ENCODE peak calls at places on chromosome X, in seven cellular contexts. O is G401; R is stimulated activated naive CD8-positive, alpha-beta T cell treated with anti-CD3 and anti-CD28 coated beads, Interleukin-15, amount 100 ng/mL, for 72 hours; A is activated T-helper 9 cell treated with anti-CD3 and anti-CD28 coated beads, Interleukin-2, amount 50 U/mL, for 16 hours; D is stimulated activated CD8-positive, alpha-beta memory T cell treated with anti-CD3 and anti-CD28 coated beads, Interleukin-15, amount 100 ng/mL, for 4 hours; N is activated effector memory CD4-positive, alpha-beta T cell treated with Interleukin-2 at 50 U/mL for 16 hours; B is right lobe of liver. S is an unnamed sample.
A peak's percentile ranks its signal among the peaks of the same experiment; 100 is the strongest.

GRCh38 chrX:44104699-44105098 is 131.5 kb upstream of the NDP start:
- DNase-seq in O (peak; percentile 52), R (no peak), A (no peak), D (no peak), N (no peak), B (no peak), S (no peak)

GRCh38 chrX:29941292-29941691 is 274.1 kb upstream of the MAGEB2 start:
- DNase-seq in O (no peak), R (no peak), A (no peak), D (no peak), N (no peak), B (no peak), S (no peak)

GRCh38 chrX:151701531-151701930 is 6.3 kb downstream of the PRRG3 start:
- DNase-seq in O (no peak), R (no peak), A (no peak), D (no peak), N (no peak), B (no peak), S (no peak)

GRCh38 chrX:53940180-53940579 is 104.1 kb downstream of the PHF8 start:
- DNase-seq in O (no peak), R (no peak), A (no peak), D (no peak), N (no peak), B (no peak), S (no peak)

GRCh38 chrX:142036111-142036510 is 132.4 kb downstream of the MAGEC1 start:
- DNase-seq in O (no peak), R (no peak), A (no peak), D (no peak), N (no peak), B (no peak), S (peak; percentile 29)

GRCh38 chrX:16239211-16239610 is 71.9 kb downstream of the MAGEB17 start:
- DNase-seq in O (no peak), R (peak; percentile 2), A (no peak), D (no peak), N (no peak), B (no peak), S (peak; percentile 87)

GRCh38 chrX:106874075-106874474 is 29.1 kb downstream of the RIPPLY1 start:
- DNase-seq in O (no peak), R (no peak), A (no peak), D (no peak), N (no peak), B (no peak), S (peak; percentile 37)

GRCh38 chrX:21905976-21906375 is 34.5 kb upstream of the SMS start:
- DNase-seq in O (no peak), R (no peak), A (no peak), D (no peak), N (no peak), B (no peak), S (no peak)

GRCh38 chrX:37905436-37906147 is 58.2 kb upstream of the DYNLT3 start:
- DNase-seq in O (no peak), R (peak; percentile 5), A (peak; percentile 1), D (no peak), N (no peak), B (peak; percentile 54), S (no peak)

GRCh38 chrX:65508851-65509250 is 25.7 kb downstream of the LAS1L start:
- DNase-seq in O (no peak), R (no peak), A (no peak), D (no peak), N (no peak), B (no peak), S (no peak)

GRCh38 chrX:2430265-2430825 is 70.4 kb downstream of the DHRSX start:
- DNase-seq in O (no peak), R (no peak), A (no peak), D (no peak), N (no peak), B (no peak), S (peak; percentile 50)

GRCh38 chrX:21700967-21701366 is 42.8 kb upstream of the KLHL34 start:
- DNase-seq in O (no peak), R (no peak), A (no peak), D (no peak), N (no peak), B (no peak), S (no peak)

GRCh38 chrX:35741142-35741541 is 57.0 kb upstream of the MAGEB16 start:
- DNase-seq in O (no peak), R (no peak), A (no peak), D (no peak), N (no peak), B (no peak), S (no peak)

GRCh38 chrX:43968347-43968746 is 4.8 kb downstream of the NDP start:
- DNase-seq in O (peak; percentile 52), R (no peak), A (no peak), D (no peak), N (no peak), B (no peak), S (no peak)

GRCh38 chrX:15804563-15804962 is 14.3 kb downstream of the ZRSR2 start:
- DNase-seq in O (no peak), R (no peak), A (no peak), D (no peak), N (no peak), B (no peak), S (no peak)

GRCh38 chrX:50941638-50942037 is 31.1 kb downstream of the BMP15 start:
- DNase-seq in O (no peak), R (no peak), A (peak; percentile 1), D (no peak), N (no peak), B (no peak), S (no peak)

GRCh38 chrX:114584983-114585842 is 1.3 kb downstream of the HTR2C start:
- DNase-seq in O (no peak), R (no peak), A (no peak), D (no peak), N (no peak), B (no peak), S (no peak)

GRCh38 chrX:139815771-139816170 is 107.8 kb upstream of the MCF2 start:
- DNase-seq in O (no peak), R (no peak), A (no peak), D (no peak), N (no peak), B (no peak), S (no peak)

GRCh38 chrX:123961268-123962005 is at the start of gene STAG2:
- DNase-seq in O (peak; percentile 88), R (peak; percentile 62), A (peak; percentile 30), D (peak; percentile 18), N (peak; percentile 31), B (peak; percentile 76), S (peak; percentile 61)

GRCh38 chrX:15206306-15206705 is 63.6 kb downstream of the ASB9 start:
- DNase-seq in O (peak; percentile 33), R (no peak), A (no peak), D (no peak), N (no peak), B (no peak), S (no peak)

GRCh38 chrX:17242470-17242869 is 132.5 kb upstream of the NHS start:
- DNase-seq in O (peak; percentile 57), R (peak; percentile 15), A (no peak), D (no peak), N (no peak), B (no peak), S (peak; percentile 44)

GRCh38 chrX:140502491-140503229 is 2.2 kb downstream of the SOX3 start:
- DNase-seq in O (no peak), R (no peak), A (no peak), D (no peak), N (no peak), B (no peak), S (no peak)

GRCh38 chrX:55815546-55815945 is 98.0 kb downstream of the RRAGB start:
- DNase-seq in O (no peak), R (no peak), A (no peak), D (no peak), N (no peak), B (no peak), S (no peak)

GRCh38 chrX:104432321-104432720 is 133.7 kb upstream of the IL1RAPL2 start:
- DNase-seq in O (no peak), R (no peak), A (no peak), D (no peak), N (no peak), B (no peak), S (peak; percentile 65)

GRCh38 chrX:120753413-120754251 is 122.0 kb downstream of the CT47B1 start:
- DNase-seq in O (no peak), R (peak; percentile 15), A (no peak), D (no peak), N (no peak), B (no peak), S (no peak)

GRCh38 chrX:107706309-107706708 is 69.3 kb downstream of the TSC22D3 start:
- DNase-seq in O (no peak), R (no peak), A (no peak), D (no peak), N (no peak), B (no peak), S (no peak)

GRCh38 chrX:103073442-103073841 is 9.5 kb upstream of the BEX1 start:
- DNase-seq in O (no peak), R (no peak), A (no peak), D (no peak), N (no peak), B (no peak), S (no peak)

GRCh38 chrX:54171527-54171926 is 11.5 kb downstream of the FAM120C start:
- DNase-seq in O (no peak), R (no peak), A (no peak), D (no peak), N (no peak), B (no peak), S (no peak)

GRCh38 chrX:64218023-64218422 is 12.4 kb downstream of the ASB12 start:
- DNase-seq in O (no peak), R (no peak), A (no peak), D (no peak), N (no peak), B (no peak), S (no peak)

GRCh38 chrX:68762649-68763268 is 66.1 kb upstream of the EFNB1 start:
- DNase-seq in O (no peak), R (no peak), A (no peak), D (no peak), N (no peak), B (no peak), S (no peak)

GRCh38 chrX:80879916-80880315 is 70.2 kb upstream of the BRWD3 start:
- DNase-seq in O (peak; percentile 66), R (no peak), A (no peak), D (no peak), N (no peak), B (no peak), S (no peak)

GRCh38 chrX:155027509-155028066 is 944 bp downstream of the FUNDC2 start:
- DNase-seq in O (peak; percentile 50), R (peak; percentile 26), A (no peak), D (no peak), N (no peak), B (no peak), S (peak; percentile 61)

GRCh38 chrX:16708016-16708415 is 4.5 kb downstream of the CTPS2 start:
- DNase-seq in O (no peak), R (no peak), A (no peak), D (no peak), N (no peak), B (no peak), S (no peak)

GRCh38 chrX:8433296-8434094 is 31.1 kb upstream of the VCX3B start:
- DNase-seq in O (no peak), R (no peak), A (no peak), D (no peak), N (no peak), B (no peak), S (peak; percentile 78)

GRCh38 chrX:143632625-143633387 is 3.1 kb downstream of the SLITRK4 start:
- DNase-seq in O (peak; percentile 34), R (no peak), A (no peak), D (no peak), N (no peak), B (no peak), S (no peak)

S was measured in bronchial epithelial cell.